ENCODE peak calls at places on chromosomes 5 and 9, in five cellular contexts. X is Ammon's horn, J is AG08395, P is tibial nerve, Q is iris pigment epithelial cell. T is an unnamed sample.

GRCh38 chr5:115543931-115544370 is 624 bp downstream of the FEM1C start:
- DNase-seq in Q (peak), X (peak), P (peak), J (peak), T (no peak)

GRCh38 chr5:143262393-143263174 is 140.9 kb downstream of the NR3C1 start:
- DNase-seq in P (no peak), X (no peak), Q (peak), J (peak), T (peak)

GRCh38 chr5:178234121-178234752 is 1.6 kb upstream of the PHYKPL start:
- DNase-seq in P (no peak), J (no peak), Q (no peak), X (no peak), T (no peak)

GRCh38 chr5:50440651-50441478 is at the start of gene EMB:
- DNase-seq in J (peak), P (no peak), X (peak), Q (peak), T (peak)

GRCh38 chr5:112918679-112919078 is 3.3 kb downstream of the REEP5 start:
- DNase-seq in P (no peak), X (no peak), J (no peak), Q (peak), T (no peak)

GRCh38 chr5:29963956-29964355 is 1229.5 kb upstream of the CDH6 start:
- DNase-seq in Q (peak), X (no peak), P (no peak), J (no peak), T (no peak)

GRCh38 chr9:6924149-6924548 is 166.4 kb downstream of the KDM4C start:
- DNase-seq in J (no peak), P (no peak), X (no peak), Q (no peak), T (no peak)

GRCh38 chr5:171092194-171092593 is 216.9 kb upstream of the TLX3 start:
- DNase-seq in P (no peak), Q (peak), X (no peak), J (no peak), T (peak)

GRCh38 chr5:88837817-88838216 is 45.2 kb downstream of the MEF2C start:
- DNase-seq in X (no peak), Q (no peak), J (no peak), P (no peak), T (no peak)

GRCh38 chr5:53645581-53645980 is 85.1 kb downstream of the NDUFS4 start:
- DNase-seq in Q (no peak), P (no peak), J (no peak), X (no peak), T (no peak)

GRCh38 chr9:135772056-135773042 is 70.4 kb downstream of the KCNT1 start:
- DNase-seq in X (no peak), P (no peak), J (no peak), Q (no peak), T (no peak)

T was measured in GM04504.